ENCODE peak calls at places on chromosomes 16 and 17, in nine cellular contexts. Y is mucosa of descending colon, F is GM04503, M is D721Med, T is left ventricle myocardium superior, R is T-helper 17 cell, I is fibroblast of pulmonary artery, Q is left colon, Z is EL. W is an unnamed sample.

GRCh38 chr16:48158296-48158695 is 2.5 kb upstream of the ABCC12 start:
- DNase-seq in F (no peak), I (peak), R (no peak), T (no peak), M (no peak), Z (peak), Y (no peak), Q (no peak), W (peak)

GRCh38 chr16:30030841-30031413 is at the start of gene TLCD3B:
- DNase-seq in Q (no peak), F (no peak), M (peak), I (no peak), Z (no peak), T (no peak), Y (no peak), R (no peak), W (no peak)

GRCh38 chr16:85286066-85286712 is 173.9 kb upstream of the CIBAR2 start:
- DNase-seq in Y (peak), I (peak), R (no peak), F (peak), Z (peak), M (no peak), T (peak), Q (no peak), W (peak)

GRCh38 chr17:49746791-49747490 is 17.0 kb downstream of the FAM117A start:
- DNase-seq in Y (no peak), R (no peak), T (no peak), Q (no peak), I (no peak), M (no peak), F (no peak), Z (no peak), W (no peak)

GRCh38 chr17:42387221-42387657 is 1.0 kb downstream of the STAT3 start:
- DNase-seq in I (peak), Z (peak), F (no peak), R (no peak), Y (no peak), T (no peak), M (no peak), Q (no peak), W (no peak)

GRCh38 chr16:20897253-20897896 is 2.8 kb downstream of the DCUN1D3 start:
- DNase-seq in R (no peak), Y (no peak), M (no peak), Z (peak), Q (no peak), F (no peak), I (peak), T (no peak), W (no peak)

GRCh38 chr16:70795513-70795912 is 5.4 kb downstream of the VAC14 start:
- DNase-seq in Y (no peak), T (peak), M (no peak), I (no peak), F (no peak), Q (no peak), R (no peak), Z (no peak), W (no peak)

GRCh38 chr16:66930189-66930588 is 4.0 kb downstream of the CIAO2B start:
- DNase-seq in Y (no peak), Q (no peak), Z (peak), I (peak), R (no peak), F (no peak), M (no peak), T (no peak), W (no peak)

GRCh38 chr17:81453049-81453448 is 57.8 kb downstream of the BAHCC1 start:
- DNase-seq in M (no peak), T (no peak), Q (no peak), I (no peak), Z (no peak), Y (no peak), R (no peak), F (no peak), W (no peak)

GRCh38 chr17:56172517-56172982 is 19.3 kb downstream of the ANKFN1 start:
- DNase-seq in Q (no peak), Y (no peak), T (peak), Z (peak), I (no peak), M (no peak), F (no peak), R (no peak), W (no peak)

GRCh38 chr16:2297506-2297860 is 29.6 kb upstream of the RNPS1 start:
- DNase-seq in Y (no peak), I (no peak), T (no peak), Q (no peak), Z (no peak), R (no peak), F (no peak), M (no peak), W (no peak)

GRCh38 chr17:8151120-8151640 is 1.0 kb downstream of the PER1 start:
- DNase-seq in T (peak), M (peak), Z (peak), I (peak), F (peak), R (peak), Y (peak), Q (peak), W (peak)

GRCh38 chr17:15891348-15891747 is 53.6 kb upstream of the ADORA2B start:
- DNase-seq in M (no peak), Y (no peak), F (no peak), T (no peak), Z (no peak), I (no peak), R (no peak), Q (no peak), W (no peak)

GRCh38 chr16:81803332-81803731 is 24.2 kb downstream of the PLCG2 start:
- DNase-seq in R (no peak), F (no peak), T (no peak), M (no peak), Y (no peak), Z (no peak), I (no peak), Q (no peak), W (no peak)

GRCh38 chr16:51167170-51167710 is 16.2 kb upstream of the SALL1 start:
- DNase-seq in F (no peak), R (no peak), M (no peak), Q (no peak), I (no peak), T (no peak), Z (no peak), Y (no peak), W (no peak)

GRCh38 chr17:7001562-7001961 is 5.7 kb downstream of the ALOX12 start:
- DNase-seq in R (no peak), I (peak), Q (peak), Z (no peak), T (no peak), F (no peak), Y (no peak), M (no peak), W (no peak)

GRCh38 chr17:55057184-55057583 is 88.6 kb downstream of the STXBP4 start:
- DNase-seq in M (no peak), I (no peak), T (no peak), F (no peak), Y (no peak), Z (no peak), Q (no peak), R (no peak), W (no peak)

GRCh38 chr16:28042856-28043255 is 20.7 kb downstream of the GSG1L start:
- DNase-seq in I (peak), Y (no peak), Q (no peak), Z (peak), M (no peak), F (peak), R (no peak), T (no peak), W (peak)

GRCh38 chr16:87918314-87918713 is 18.0 kb downstream of the CA5A start:
- DNase-seq in Z (peak), R (no peak), I (no peak), Y (no peak), Q (no peak), F (peak), M (no peak), T (no peak), W (no peak)

GRCh38 chr17:17872468-17873345 is 35.9 kb upstream of the SREBF1 start:
- DNase-seq in M (no peak), Z (peak), Q (no peak), R (no peak), F (no peak), I (peak), T (no peak), Y (no peak), W (no peak)

GRCh38 chr16:10883004-10883403 is 6.0 kb downstream of the CIITA start:
- DNase-seq in T (no peak), Y (no peak), Q (no peak), R (no peak), F (no peak), M (no peak), Z (no peak), I (no peak), W (no peak)

GRCh38 chr17:21286771-21287702 is 2.5 kb downstream of the MAP2K3 start:
- DNase-seq in M (no peak), T (no peak), Z (no peak), R (no peak), F (no peak), Y (peak), Q (peak), I (no peak), W (no peak)

GRCh38 chr17:31789707-31790505 is 69.1 kb downstream of the COPRS start:
- DNase-seq in Z (no peak), T (no peak), I (no peak), Y (no peak), Q (no peak), R (no peak), M (no peak), F (no peak), W (no peak)

GRCh38 chr16:27449434-27450188 is 47.6 kb downstream of the IL21R start:
- DNase-seq in Y (peak), R (peak), T (no peak), F (no peak), Z (no peak), Q (peak), I (no peak), M (no peak), W (no peak)

W was measured in AG09309.